ENCODE peak calls at places on chromosomes 6 and 20, in four cellular contexts. W is endodermal cell, G is ovary, R is stomach. H is an unnamed sample.

GRCh38 chr6:139126255-139126654 is 8.6 kb upstream of the HECA start:
- DNase-seq in R (no peak), W (no peak), G (no peak), H (no peak)

GRCh38 chr6:105196076-105196475 is 16.3 kb upstream of the POPDC3 start:
- DNase-seq in R (no peak), G (no peak), W (no peak), H (no peak)

GRCh38 chr6:75478929-75479328 is 14.7 kb downstream of the FILIP1 start:
- DNase-seq in R (no peak), W (no peak), G (no peak), H (no peak)

GRCh38 chr20:33697129-33697528 is 10.9 kb upstream of the E2F1 start:
- DNase-seq in W (no peak), R (no peak), G (no peak), H (peak; percentile 63)

GRCh38 chr6:36364669-36365479 is 22.6 kb downstream of the ETV7 start:
- DNase-seq in G (no peak), W (peak; percentile 35), R (peak; percentile 70), H (no peak)

GRCh38 chr6:1965596-1966224 is 279.7 kb downstream of the GMDS start:
- DNase-seq in W (no peak), R (no peak), G (no peak), H (no peak)

GRCh38 chr6:4965506-4966389 is 38.1 kb downstream of the RPP40 start:
- DNase-seq in R (no peak), G (no peak), W (no peak), H (no peak)

GRCh38 chr6:22383016-22383415 is 86.2 kb upstream of the PRL start:
- DNase-seq in G (no peak), R (no peak), W (no peak), H (no peak)

GRCh38 chr20:62837790-62838458 is 21.1 kb downstream of the COL9A3 start:
- DNase-seq in W (no peak), G (no peak), R (peak; percentile 81), H (no peak)

GRCh38 chr6:27608916-27609883 is 136.3 kb upstream of the ZNF184 start:
- DNase-seq in G (no peak), R (no peak), W (peak; percentile 82), H (no peak)

GRCh38 chr6:105596284-105596755 is 193.4 kb upstream of the PREP start:
- DNase-seq in R (no peak), W (no peak), G (no peak), H (no peak)

GRCh38 chr6:28710466-28711191 is 184.9 kb downstream of the GPX5 start:
- DNase-seq in G (no peak), W (peak; percentile 89), R (no peak), H (no peak)

GRCh38 chr6:51753635-51754034 is 333.8 kb downstream of the PKHD1 start:
- DNase-seq in G (no peak), W (peak; percentile 91), R (peak; percentile 28), H (no peak)

GRCh38 chr6:36655073-36655847 is 23.3 kb upstream of the CDKN1A start:
- DNase-seq in R (no peak), G (no peak), W (no peak), H (no peak)

GRCh38 chr20:24909086-24909780 is 39.8 kb upstream of the CST7 start:
- DNase-seq in G (no peak), W (no peak), R (no peak), H (no peak)

GRCh38 chr6:144888621-144889020 is 603.5 kb downstream of the UTRN start:
- DNase-seq in R (no peak), G (no peak), W (no peak), H (no peak)

GRCh38 chr6:82277686-82278085 is 30.1 kb upstream of the IBTK start:
- DNase-seq in G (no peak), R (no peak), W (no peak), H (no peak)

GRCh38 chr6:125197795-125198269 is 44.3 kb downstream of the TPD52L1 start:
- DNase-seq in R (peak; percentile 87), W (peak; percentile 56), G (peak; percentile 79), H (no peak)

GRCh38 chr6:132020138-132020551 is 69.0 kb upstream of the CCN2 start:
- DNase-seq in W (no peak), R (no peak), G (peak; percentile 21), H (no peak)

GRCh38 chr20:34956751-34957472 is 1.2 kb downstream of the MYH7B start:
- DNase-seq in G (no peak), W (no peak), R (no peak), H (no peak)

GRCh38 chr6:118830691-118831090 is 63.3 kb upstream of the ASF1A start:
- DNase-seq in W (no peak), G (no peak), R (no peak), H (no peak)

GRCh38 chr20:62045118-62045517 is 20.6 kb downstream of the TAF4 start:
- DNase-seq in W (no peak), G (no peak), R (no peak), H (no peak)

GRCh38 chr6:45783716-45784115 is 231.9 kb downstream of the CLIC5 start:
- DNase-seq in W (no peak), G (no peak), R (no peak), H (no peak)

GRCh38 chr6:2964793-2965503 is 6.4 kb downstream of the SERPINB6 start:
- DNase-seq in W (no peak), G (no peak), R (no peak), H (no peak)

GRCh38 chr6:5986847-5987246 is 19.9 kb downstream of the NRN1 start:
- DNase-seq in G (no peak), W (no peak), R (no peak), H (no peak)

GRCh38 chr6:42332916-42333315 is 115.3 kb upstream of the MRPS10 start:
- DNase-seq in R (no peak), G (no peak), W (no peak), H (no peak)

GRCh38 chr6:15659181-15659580 is 3.6 kb downstream of the DTNBP1 start:
- DNase-seq in G (no peak), W (no peak), R (no peak), H (no peak)

GRCh38 chr6:112296694-112297093 is 42.3 kb upstream of the LAMA4 start:
- DNase-seq in W (no peak), G (no peak), R (no peak), H (no peak)

GRCh38 chr20:21102691-21103311 is 3.4 kb downstream of the LINC00237 start:
- DNase-seq in R (peak; percentile 49), G (no peak), W (peak; percentile 87), H (peak; percentile 47)

GRCh38 chr6:139282684-139283083 is 9.1 kb downstream of the TXLNB start:
- DNase-seq in G (no peak), R (no peak), W (no peak), H (no peak)

GRCh38 chr6:38646166-38646565 is 6.4 kb upstream of the BTBD9 start:
- DNase-seq in R (no peak), G (no peak), W (no peak), H (no peak)

GRCh38 chr20:19756756-19757486 is 1.1 kb upstream of the RIN2 start:
- DNase-seq in G (no peak), R (peak; percentile 40), W (no peak), H (no peak)

GRCh38 chr6:37056439-37057127 is 51.1 kb downstream of the FGD2 start:
- DNase-seq in G (no peak), R (no peak), W (peak; percentile 84), H (no peak)

GRCh38 chr6:136178749-136179148 is 71.4 kb downstream of the MTFR2 start:
- DNase-seq in R (no peak), W (no peak), G (no peak), H (no peak)
- H3K27ac ChIP-seq in R (no peak overlapping the region), W (no peak overlapping the region), G (no peak overlapping the region), H (no peak overlapping the region)

DNA sequence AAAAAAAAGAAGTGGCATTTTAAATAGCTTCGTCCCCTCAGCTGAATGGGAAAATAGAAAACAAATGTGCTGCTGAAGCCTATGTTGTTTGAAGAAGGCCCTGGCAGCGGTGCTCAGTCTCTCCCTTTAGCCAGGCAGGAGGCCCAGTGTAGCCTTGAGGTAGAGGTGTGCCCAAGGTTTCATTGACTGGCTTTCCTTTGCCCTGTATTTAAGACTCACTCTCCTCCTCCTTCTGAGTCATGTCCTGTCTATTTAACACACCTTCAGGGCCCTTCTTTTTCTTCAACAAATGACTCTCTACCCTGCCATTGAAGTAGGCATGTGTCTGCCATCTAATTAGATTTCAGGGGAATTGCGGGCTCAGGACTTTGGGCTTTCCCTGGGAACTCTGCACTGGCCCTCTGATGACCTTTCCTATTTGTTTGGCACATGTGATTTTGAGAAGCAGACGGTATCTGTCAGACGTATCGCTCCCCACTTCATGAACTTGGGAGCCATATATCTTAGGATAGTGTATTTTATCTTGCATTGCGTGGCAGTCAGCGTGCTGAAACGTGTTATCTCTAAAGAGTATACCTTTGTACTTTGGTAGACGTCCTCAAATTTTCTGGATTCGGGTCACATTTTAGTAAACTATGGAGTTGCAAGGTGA is 4.3 kb downstream of the TJAP1 start:
- DNase-seq in R (no peak), G (no peak), W (no peak), H (no peak)
- H3K4me3 ChIP-seq in R (no peak overlapping the region), G (no peak overlapping the region), W (no peak overlapping the region), H (no peak overlapping the region)

DNA sequence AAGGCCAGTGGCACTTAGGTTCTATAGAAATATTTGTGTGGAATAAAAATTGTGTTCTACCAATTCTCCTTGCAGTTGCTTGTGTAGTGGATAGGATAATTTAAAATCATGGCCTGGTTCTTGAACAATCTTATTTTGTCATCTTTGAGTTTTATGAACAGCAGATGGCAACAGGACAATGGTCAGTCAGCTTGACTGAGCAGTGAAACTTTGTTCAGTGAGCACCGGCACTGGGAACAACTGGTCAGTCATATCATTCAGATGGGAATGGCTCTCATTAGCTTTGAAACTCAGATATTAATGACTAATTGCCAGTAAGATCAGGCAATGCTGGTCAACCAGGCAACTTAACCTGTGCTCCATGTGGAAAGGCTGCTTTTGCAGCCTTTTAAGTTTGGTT is 129.2 kb downstream of the BCKDHB start:
- DNase-seq in W (no peak), R (no peak), G (no peak), H (no peak)
- TF ChIP-seq CTCF in W (no peak), R (no peak), G (no peak), H (no peak)

GRCh38 chr20:49983848-49984408 is 1.1 kb downstream of the SNAI1 start:
- DNase-seq in W (no peak), R (no peak), G (peak; percentile 46), H (no peak)

GRCh38 chr20:49981218-49982071 is 1.3 kb upstream of the SNAI1 start:
- DNase-seq in W (no peak), R (no peak), G (no peak), H (no peak)

GRCh38 chr20:49982072-49982345 is 771 bp upstream of the SNAI1 start:
- DNase-seq in G (no peak), W (no peak), R (no peak), H (no peak)

GRCh38 chr20:49983123-49983847 is 505 bp downstream of the SNAI1 start:
- DNase-seq in R (no peak), W (no peak), G (no peak), H (no peak)

DNA sequence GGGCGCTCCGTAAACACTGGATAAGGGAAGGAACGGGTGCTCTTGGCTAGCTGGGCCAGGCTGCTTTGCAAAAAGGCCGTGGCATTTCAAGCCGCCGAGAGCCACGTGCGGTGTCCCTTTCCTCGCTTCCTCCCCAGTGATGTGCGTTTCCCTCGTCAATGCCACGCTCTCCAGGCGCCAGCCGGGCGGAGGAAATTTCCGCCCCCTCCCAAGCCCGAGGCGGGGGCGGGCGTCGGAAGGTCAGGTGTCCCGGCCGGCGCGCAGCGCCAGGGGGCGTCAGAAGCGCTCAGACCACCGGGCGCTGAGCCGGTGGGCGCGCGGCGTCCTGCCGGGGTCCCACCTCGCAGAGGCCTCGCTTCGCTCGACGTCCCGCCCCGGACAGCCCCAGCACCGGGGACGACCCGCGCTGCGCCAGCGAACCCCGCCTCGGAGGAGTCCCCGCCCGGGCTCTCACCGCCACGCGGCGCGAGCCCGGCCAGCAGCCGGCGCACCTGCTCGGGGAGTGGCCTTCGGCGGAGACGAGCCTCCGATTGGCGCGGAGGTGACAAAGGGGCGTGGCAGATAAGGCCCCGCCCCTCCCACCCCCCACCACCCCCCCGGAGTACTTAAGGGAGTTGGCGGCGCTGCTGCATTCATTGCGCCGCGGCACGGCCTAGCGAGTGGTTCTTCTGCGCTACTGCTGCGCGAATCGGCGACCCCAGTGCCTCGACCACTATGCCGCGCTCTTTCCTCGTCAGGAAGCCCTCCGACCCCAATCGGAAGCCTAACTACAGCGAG is at the start of gene SNAI1:
- DNase-seq in W (peak; percentile 95), R (peak; percentile 86), G (peak; percentile 81), H (peak; percentile 89)
- H3K27ac ChIP-seq in W (no peak within 1 kb of the TSS), R (peak within 1 kb of the TSS; percentile 83), G (no peak within 1 kb of the TSS), H (peak within 1 kb of the TSS; percentile 53)